ENCODE peak calls at places on chromosomes 16 and 17, in eight cellular contexts. F is sigmoid colon; G is psoas muscle; V is HFFc6; L is CD4-positive, alpha-beta T cell; A is fibroblast of villous mesenchyme; Q is A673; W is kidney. B is an unnamed sample.

GRCh38 chr17:62791235-62792121 is 16.6 kb downstream of the MARCHF10 start:
- DNase-seq in V (peak), Q (no peak), G (no peak), A (peak), W (no peak), L (no peak), F (no peak), B (no peak)

GRCh38 chr17:40514013-40514875 is 12.8 kb upstream of the TNS4 start:
- DNase-seq in L (no peak), Q (no peak), A (no peak), G (no peak), V (no peak), W (no peak), F (peak), B (no peak)

GRCh38 chr17:70288540-70289290 is 119.4 kb downstream of the KCNJ2 start:
- DNase-seq in V (no peak), F (no peak), A (no peak), L (no peak), Q (no peak), G (no peak), W (no peak), B (no peak)

GRCh38 chr16:31880322-31880979 is 6.8 kb downstream of the ZNF267 start:
- DNase-seq in A (peak), Q (peak), W (no peak), L (no peak), G (no peak), V (peak), F (no peak), B (no peak)

GRCh38 chr17:6599364-6599763 is 41.1 kb downstream of the KIAA0753 start:
- DNase-seq in L (no peak), V (no peak), G (no peak), Q (no peak), F (no peak), W (no peak), A (no peak), B (no peak)

GRCh38 chr17:20920813-20921199 is 122.0 kb downstream of the USP22 start:
- DNase-seq in W (no peak), F (no peak), Q (peak), G (no peak), V (no peak), L (no peak), A (peak), B (no peak)

GRCh38 chr16:81937305-81938038 is 73.8 kb downstream of the SDR42E1 start:
- DNase-seq in G (no peak), F (no peak), W (no peak), Q (no peak), V (no peak), L (no peak), A (no peak), B (no peak)

GRCh38 chr16:56600398-56600999 is 7.9 kb upstream of the MT2A start:
- DNase-seq in L (no peak), G (no peak), V (peak), A (peak), Q (peak), W (no peak), F (no peak), B (no peak)

GRCh38 chr16:52563767-52564611 is 17.0 kb upstream of the TOX3 start:
- DNase-seq in G (no peak), V (no peak), F (no peak), W (no peak), L (no peak), Q (no peak), A (no peak), B (no peak)

GRCh38 chr16:68376590-68376989 is 65.8 kb downstream of the PRMT7 start:
- DNase-seq in G (no peak), L (no peak), Q (no peak), V (no peak), W (peak), F (no peak), A (no peak), B (no peak)

GRCh38 chr17:45931677-45932076 is 37.3 kb downstream of the MAPT start:
- DNase-seq in W (no peak), Q (no peak), F (no peak), G (no peak), A (no peak), V (no peak), L (no peak), B (no peak)

GRCh38 chr17:27529230-27529796 is 73.1 kb downstream of the KSR1 start:
- DNase-seq in G (no peak), V (no peak), L (no peak), Q (peak), A (peak), W (no peak), F (peak), B (no peak)

GRCh38 chr16:29825145-29826044 is 5.1 kb downstream of the MVP start:
- DNase-seq in W (peak), A (peak), F (peak), Q (no peak), V (peak), G (peak), L (no peak), B (no peak)

GRCh38 chr17:59858167-59858790 is 34.5 kb downstream of the TUBD1 start:
- DNase-seq in L (no peak), F (peak), V (no peak), A (peak), G (no peak), Q (no peak), W (no peak), B (no peak)

GRCh38 chr17:59856859-59857794 is 35.6 kb downstream of the TUBD1 start:
- DNase-seq in Q (no peak), F (peak), G (no peak), L (no peak), W (no peak), V (no peak), A (no peak), B (no peak)

GRCh38 chr17:59863607-59864006 is 29.1 kb downstream of the TUBD1 start:
- DNase-seq in W (no peak), L (no peak), G (no peak), Q (no peak), V (no peak), A (peak), F (no peak), B (no peak)

GRCh38 chr17:59859444-59860025 is 33.2 kb downstream of the TUBD1 start:
- DNase-seq in W (no peak), L (no peak), G (no peak), A (peak), F (peak), Q (peak), V (peak), B (no peak)
- TF ChIP-seq CTCF in W (peak), L (peak), G (peak), A (peak), F (peak), Q (peak), V (peak), B (peak)

DNA sequence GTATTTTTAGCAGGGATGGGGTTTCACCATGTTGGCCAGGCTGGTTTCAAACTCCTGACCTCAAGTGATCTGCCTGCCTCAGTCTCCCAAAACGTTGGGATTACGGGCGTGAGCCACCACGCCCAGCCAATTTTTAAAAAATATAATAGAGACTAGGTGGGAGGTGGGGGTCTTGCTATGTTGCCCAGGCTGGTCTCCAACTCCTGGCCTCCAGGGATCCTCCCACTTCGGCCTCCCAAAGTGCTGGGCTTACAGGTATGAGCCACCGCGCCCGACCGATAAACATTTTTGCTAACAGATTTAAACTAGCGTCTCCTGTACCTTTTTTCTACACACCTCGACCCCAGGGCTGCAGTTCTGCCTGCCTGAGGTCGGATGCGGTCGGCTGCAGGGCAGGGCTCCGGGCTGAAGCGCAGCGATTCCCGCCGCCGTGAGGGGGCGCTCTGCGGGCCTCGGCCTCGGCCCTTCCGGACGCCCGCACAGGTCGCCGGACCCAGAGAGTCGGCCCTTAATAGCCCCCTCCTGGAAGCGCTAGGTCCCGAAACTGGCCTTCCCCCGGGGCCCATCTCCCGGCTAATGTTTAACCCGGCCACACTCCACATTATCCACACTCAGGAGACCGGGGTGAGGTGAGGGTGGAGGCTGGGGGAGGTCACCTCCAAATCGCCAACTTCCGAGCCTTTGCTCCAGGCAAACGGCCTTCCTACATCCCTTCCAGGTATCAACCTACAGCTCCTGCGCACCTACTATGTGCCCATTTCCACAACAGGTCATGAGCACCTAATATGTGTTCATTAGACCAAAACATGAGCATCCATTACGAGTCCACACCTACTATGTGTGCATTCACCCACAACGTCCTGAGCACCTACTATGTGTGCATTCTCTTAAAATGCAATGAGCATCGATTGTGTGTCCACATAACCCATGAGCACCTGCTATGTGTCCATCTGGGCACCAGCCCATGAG is 2.0 kb upstream of the GLIS2 start:
- DNase-seq in V (no peak), L (no peak), W (peak), F (no peak), Q (no peak), G (peak), A (peak), B (no peak)
- TF ChIP-seq CTCF in V (peak), L (peak), W (peak), F (peak), Q (peak), G (peak), A (peak), B (peak)

GRCh38 chr16:85607331-85607765 is 5.8 kb upstream of the GSE1 start:
- DNase-seq in V (no peak), W (peak), L (no peak), Q (peak), F (no peak), A (peak), G (no peak), B (no peak)
- TF ChIP-seq CTCF in V (no peak), W (no peak), L (no peak), Q (no peak), F (no peak), A (peak), G (no peak), B (no peak)

GRCh38 chr16:85627102-85627834 is 14.1 kb downstream of the GSE1 start:
- DNase-seq in G (no peak), L (no peak), F (no peak), V (no peak), A (no peak), W (no peak), Q (no peak), B (no peak)

GRCh38 chr16:85629326-85629725 is 16.2 kb downstream of the GSE1 start:
- DNase-seq in L (no peak), A (no peak), V (no peak), G (no peak), W (no peak), Q (no peak), F (no peak), B (no peak)

GRCh38 chr16:85629853-85630252 is 16.7 kb downstream of the GSE1 start:
- DNase-seq in L (no peak), W (no peak), F (no peak), Q (no peak), G (no peak), A (no peak), V (no peak), B (no peak)

GRCh38 chr16:85627835-85628556 is 14.9 kb downstream of the GSE1 start:
- DNase-seq in G (no peak), F (no peak), A (no peak), W (no peak), Q (no peak), L (no peak), V (no peak), B (no peak)

GRCh38 chr16:85628651-85629050 is 15.5 kb downstream of the GSE1 start:
- DNase-seq in V (no peak), G (no peak), Q (no peak), F (no peak), L (no peak), W (no peak), A (no peak), B (no peak)
- TF ChIP-seq CTCF in V (no peak), G (no peak), Q (peak), F (no peak), L (no peak), W (no peak), A (no peak), B (no peak)

GRCh38 chr16:17565605-17566004 is 94.8 kb upstream of the XYLT1 start:
- DNase-seq in F (no peak), G (no peak), V (no peak), A (no peak), L (no peak), Q (no peak), W (no peak), B (no peak)
- TF ChIP-seq CTCF in F (no peak), G (no peak), V (peak), A (no peak), L (no peak), Q (no peak), W (no peak), B (peak)

GRCh38 chr17:51734462-51734861 is 424.1 kb downstream of the CA10 start:
- DNase-seq in F (no peak), A (no peak), Q (no peak), W (no peak), V (no peak), L (no peak), G (no peak), B (no peak)
- TF ChIP-seq CTCF in F (no peak), A (no peak), Q (no peak), W (peak), V (peak), L (peak), G (no peak), B (peak)

B was measured in mesothelial cell of epicardium.